ENCODE peak calls at places on chromosomes 13 and 19, in four cellular contexts. Y is 8988T, G is activated T-cell treated with anti-CD3 and anti-CD28 coated beads for 1 hour, S is T-cell. Z is an unnamed sample.
A peak's percentile ranks its signal among the peaks of the same experiment; 100 is the strongest.

GRCh38 chr19:54191671-54192453 is 754 bp downstream of the TSEN34 start:
- DNase-seq in Y (no peak), G (no peak), S (no peak), Z (no peak)

GRCh38 chr13:67619987-67620386 is 389.9 kb upstream of the PCDH9 start:
- DNase-seq in Y (no peak), G (no peak), S (no peak), Z (peak; percentile 23)

GRCh38 chr19:49853852-49854849 is 3.2 kb downstream of the PTOV1 start:
- DNase-seq in Y (no peak), G (no peak), S (no peak), Z (no peak)

GRCh38 chr19:6378036-6378435 is 2.3 kb upstream of the PSPN start:
- DNase-seq in Y (no peak), G (no peak), S (no peak), Z (no peak)

GRCh38 chr13:105165449-105166125 is 1369.9 kb downstream of the EFNB2 start:
- DNase-seq in Y (no peak), G (no peak), S (no peak), Z (no peak)

GRCh38 chr13:39684531-39685137 is 29.2 kb downstream of the COG6 start:
- DNase-seq in Y (no peak), G (no peak), S (no peak), Z (peak; percentile 56)

GRCh38 chr13:20145521-20145920 is 15.3 kb downstream of the GJA3 start:
- DNase-seq in Y (no peak), G (no peak), S (no peak), Z (no peak)

GRCh38 chr19:4577020-4577782 is 17.7 kb upstream of the SEMA6B start:
- DNase-seq in Y (peak; percentile 73), G (no peak), S (no peak), Z (peak; percentile 21)

GRCh38 chr19:46056536-46056935 is 15.7 kb upstream of the IGFL4 start:
- DNase-seq in Y (no peak), G (no peak), S (no peak), Z (peak; percentile 16)

GRCh38 chr13:43785166-43785680 is 1.5 kb downstream of the ENOX1 start:
- DNase-seq in Y (no peak), G (no peak), S (no peak), Z (peak; percentile 74)

GRCh38 chr19:48868196-48868886 is at the start of gene PLEKHA4:
- DNase-seq in Y (no peak), G (no peak), S (no peak), Z (no peak)

GRCh38 chr13:44620057-44620456 is 43.9 kb upstream of the TSC22D1 start:
- DNase-seq in Y (no peak), G (no peak), S (no peak), Z (no peak)

GRCh38 chr19:1042689-1043511 is 3.0 kb downstream of the ABCA7 start:
- DNase-seq in Y (no peak), G (no peak), S (no peak), Z (no peak)

GRCh38 chr13:46845146-46845545 is 48.2 kb upstream of the ESD start:
- DNase-seq in Y (no peak), G (no peak), S (no peak), Z (no peak)

GRCh38 chr13:74135306-74136088 is 1.3 kb upstream of the KLF12 start:
- DNase-seq in Y (peak; percentile 44), G (no peak), S (peak; percentile 52), Z (peak; percentile 92)

GRCh38 chr19:38149597-38149996 is 74.4 kb downstream of the DPF1 start:
- DNase-seq in Y (no peak), G (no peak), S (no peak), Z (no peak)

GRCh38 chr19:49359851-49360845 is 2.1 kb downstream of the TEAD2 start:
- DNase-seq in Y (no peak), G (no peak), S (no peak), Z (no peak)

GRCh38 chr19:17757125-17757524 is 5.8 kb downstream of the FCHO1 start:
- DNase-seq in Y (peak; percentile 63), G (no peak), S (no peak), Z (peak; percentile 72)

GRCh38 chr19:38862321-38863059 is 12.7 kb upstream of the HNRNPL start:
- DNase-seq in Y (no peak), G (no peak), S (no peak), Z (peak; percentile 77)

GRCh38 chr19:10111405-10111811 is at the start of gene P2RY11:
- DNase-seq in Y (no peak), G (no peak), S (peak; percentile 36), Z (no peak)

GRCh38 chr13:43206858-43207257 is 183.5 kb downstream of the DNAJC15 start:
- DNase-seq in Y (no peak), G (no peak), S (no peak), Z (no peak)

GRCh38 chr19:16575282-16575681 is 3.1 kb upstream of the SLC35E1 start:
- DNase-seq in Y (no peak), G (no peak), S (no peak), Z (no peak)

GRCh38 chr19:48842744-48843162 is 6.5 kb upstream of the HSD17B14 start:
- DNase-seq in Y (no peak), G (peak; percentile 15), S (peak; percentile 62), Z (peak; percentile 72)

GRCh38 chr13:43303040-43303729 is 279.8 kb downstream of the DNAJC15 start:
- DNase-seq in Y (no peak), G (no peak), S (no peak), Z (peak; percentile 86)